ENCODE peak calls at places on chromosomes 5 and 9, in six cellular contexts. One of them, this sample, is unnamed.

GRCh38 chr5:178228609-178229008 is 4.0 kb downstream of the PHYKPL start:
- DNase-seq in lower leg skin: no peak
- DNase-seq in EH: no peak
- DNase-seq in progenitor cell of endocrine pancreas: no peak
- DNase-seq in DMS153: no peak
- DNase-seq in activated T-helper 9 cell treated with anti-CD3 and anti-CD28 coated beads, Interleukin-2, amount 50 U/mL, for 16 hours: no peak
- DNase-seq in this sample: no peak

GRCh38 chr9:110257971-110258370 is 1.7 kb upstream of the TXN start:
- DNase-seq in lower leg skin: no peak
- DNase-seq in EH: no peak
- DNase-seq in progenitor cell of endocrine pancreas: no peak
- DNase-seq in DMS153: no peak
- DNase-seq in activated T-helper 9 cell treated with anti-CD3 and anti-CD28 coated beads, Interleukin-2, amount 50 U/mL, for 16 hours: no peak
- DNase-seq in this sample: no peak

GRCh38 chr5:64972591-64972990 is 203.9 kb downstream of the CWC27 start:
- DNase-seq in lower leg skin: no peak
- DNase-seq in EH: peak; percentile 20
- DNase-seq in progenitor cell of endocrine pancreas: no peak
- DNase-seq in DMS153: no peak
- DNase-seq in activated T-helper 9 cell treated with anti-CD3 and anti-CD28 coated beads, Interleukin-2, amount 50 U/mL, for 16 hours: no peak
- DNase-seq in this sample: no peak

GRCh38 chr9:118570076-118570475 is 799.2 kb downstream of the BRINP1 start:
- DNase-seq in lower leg skin: no peak
- DNase-seq in EH: no peak
- DNase-seq in progenitor cell of endocrine pancreas: no peak
- DNase-seq in DMS153: no peak
- DNase-seq in activated T-helper 9 cell treated with anti-CD3 and anti-CD28 coated beads, Interleukin-2, amount 50 U/mL, for 16 hours: no peak
- DNase-seq in this sample: no peak

GRCh38 chr9:78612089-78612488 is 315.2 kb downstream of the PSAT1 start:
- DNase-seq in lower leg skin: no peak
- DNase-seq in EH: peak; percentile 88
- DNase-seq in progenitor cell of endocrine pancreas: no peak
- DNase-seq in DMS153: no peak
- DNase-seq in activated T-helper 9 cell treated with anti-CD3 and anti-CD28 coated beads, Interleukin-2, amount 50 U/mL, for 16 hours: no peak
- DNase-seq in this sample: no peak

GRCh38 chr9:93392974-93393373 is 58.5 kb upstream of the FAM120A start:
- DNase-seq in lower leg skin: no peak
- DNase-seq in EH: no peak
- DNase-seq in progenitor cell of endocrine pancreas: no peak
- DNase-seq in DMS153: no peak
- DNase-seq in activated T-helper 9 cell treated with anti-CD3 and anti-CD28 coated beads, Interleukin-2, amount 50 U/mL, for 16 hours: no peak
- DNase-seq in this sample: no peak

GRCh38 chr5:113340537-113340936 is 94.3 kb downstream of the TSSK1B start:
- DNase-seq in lower leg skin: no peak
- DNase-seq in EH: no peak
- DNase-seq in progenitor cell of endocrine pancreas: no peak
- DNase-seq in DMS153: no peak
- DNase-seq in activated T-helper 9 cell treated with anti-CD3 and anti-CD28 coated beads, Interleukin-2, amount 50 U/mL, for 16 hours: no peak
- DNase-seq in this sample: no peak

GRCh38 chr5:7827602-7828001 is 23.3 kb downstream of the CFAP90 start:
- DNase-seq in lower leg skin: no peak
- DNase-seq in EH: no peak
- DNase-seq in progenitor cell of endocrine pancreas: no peak
- DNase-seq in DMS153: no peak
- DNase-seq in activated T-helper 9 cell treated with anti-CD3 and anti-CD28 coated beads, Interleukin-2, amount 50 U/mL, for 16 hours: no peak
- DNase-seq in this sample: no peak

GRCh38 chr9:97853844-97854695 is 1.0 kb downstream of the FOXE1 start:
- DNase-seq in lower leg skin: no peak
- DNase-seq in EH: peak; percentile 59
- DNase-seq in progenitor cell of endocrine pancreas: no peak
- DNase-seq in DMS153: peak; percentile 56
- DNase-seq in activated T-helper 9 cell treated with anti-CD3 and anti-CD28 coated beads, Interleukin-2, amount 50 U/mL, for 16 hours: peak; percentile 28
- DNase-seq in this sample: no peak

GRCh38 chr5:180860273-180860886 is 696 bp downstream of the ZFP62 start:
- DNase-seq in lower leg skin: peak; percentile 25
- DNase-seq in EH: peak; percentile 20
- DNase-seq in progenitor cell of endocrine pancreas: peak; percentile 22
- DNase-seq in DMS153: no peak
- DNase-seq in activated T-helper 9 cell treated with anti-CD3 and anti-CD28 coated beads, Interleukin-2, amount 50 U/mL, for 16 hours: peak; percentile 12
- DNase-seq in this sample: no peak

GRCh38 chr5:32339198-32339597 is 26.5 kb upstream of the MTMR12 start:
- DNase-seq in lower leg skin: no peak
- DNase-seq in EH: no peak
- DNase-seq in progenitor cell of endocrine pancreas: no peak
- DNase-seq in DMS153: no peak
- DNase-seq in activated T-helper 9 cell treated with anti-CD3 and anti-CD28 coated beads, Interleukin-2, amount 50 U/mL, for 16 hours: no peak
- DNase-seq in this sample: no peak

GRCh38 chr9:6910032-6910431 is 152.3 kb downstream of the KDM4C start:
- DNase-seq in lower leg skin: no peak
- DNase-seq in EH: peak; percentile 42
- DNase-seq in progenitor cell of endocrine pancreas: no peak
- DNase-seq in DMS153: no peak
- DNase-seq in activated T-helper 9 cell treated with anti-CD3 and anti-CD28 coated beads, Interleukin-2, amount 50 U/mL, for 16 hours: no peak
- DNase-seq in this sample: no peak

GRCh38 chr9:93017621-93018020 is 40.9 kb upstream of the SUSD3 start:
- DNase-seq in lower leg skin: no peak
- DNase-seq in EH: no peak
- DNase-seq in progenitor cell of endocrine pancreas: no peak
- DNase-seq in DMS153: no peak
- DNase-seq in activated T-helper 9 cell treated with anti-CD3 and anti-CD28 coated beads, Interleukin-2, amount 50 U/mL, for 16 hours: no peak
- DNase-seq in this sample: no peak

GRCh38 chr9:4615251-4615650 is 46.8 kb upstream of the PLPP6 start:
- DNase-seq in lower leg skin: no peak
- DNase-seq in EH: peak; percentile 54
- DNase-seq in progenitor cell of endocrine pancreas: no peak
- DNase-seq in DMS153: no peak
- DNase-seq in activated T-helper 9 cell treated with anti-CD3 and anti-CD28 coated beads, Interleukin-2, amount 50 U/mL, for 16 hours: no peak
- DNase-seq in this sample: no peak

GRCh38 chr5:176639981-176640380 is 7.3 kb upstream of the TSPAN17 start:
- DNase-seq in lower leg skin: no peak
- DNase-seq in EH: peak; percentile 9
- DNase-seq in progenitor cell of endocrine pancreas: no peak
- DNase-seq in DMS153: no peak
- DNase-seq in activated T-helper 9 cell treated with anti-CD3 and anti-CD28 coated beads, Interleukin-2, amount 50 U/mL, for 16 hours: no peak
- DNase-seq in this sample: peak; percentile 89

GRCh38 chr9:9961934-9962333 is 650.9 kb downstream of the PTPRD start:
- DNase-seq in lower leg skin: no peak
- DNase-seq in EH: no peak
- DNase-seq in progenitor cell of endocrine pancreas: no peak
- DNase-seq in DMS153: no peak
- DNase-seq in activated T-helper 9 cell treated with anti-CD3 and anti-CD28 coated beads, Interleukin-2, amount 50 U/mL, for 16 hours: no peak
- DNase-seq in this sample: no peak

GRCh38 chr5:151896041-151896691 is 28.5 kb downstream of the GLRA1 start:
- DNase-seq in lower leg skin: no peak
- DNase-seq in EH: peak; percentile 89
- DNase-seq in progenitor cell of endocrine pancreas: no peak
- DNase-seq in DMS153: no peak
- DNase-seq in activated T-helper 9 cell treated with anti-CD3 and anti-CD28 coated beads, Interleukin-2, amount 50 U/mL, for 16 hours: no peak
- DNase-seq in this sample: no peak

GRCh38 chr5:1508679-1509290 is 15.0 kb downstream of the LPCAT1 start:
- DNase-seq in lower leg skin: no peak
- DNase-seq in EH: no peak
- DNase-seq in progenitor cell of endocrine pancreas: no peak
- DNase-seq in DMS153: no peak
- DNase-seq in activated T-helper 9 cell treated with anti-CD3 and anti-CD28 coated beads, Interleukin-2, amount 50 U/mL, for 16 hours: no peak
- DNase-seq in this sample: no peak

GRCh38 chr9:125681086-125681622 is 25.9 kb downstream of the MAPKAP1 start:
- DNase-seq in lower leg skin: no peak
- DNase-seq in EH: no peak
- DNase-seq in progenitor cell of endocrine pancreas: no peak
- DNase-seq in DMS153: no peak
- DNase-seq in activated T-helper 9 cell treated with anti-CD3 and anti-CD28 coated beads, Interleukin-2, amount 50 U/mL, for 16 hours: no peak
- DNase-seq in this sample: no peak

GRCh38 chr5:149392718-149393117 is 13.6 kb upstream of the IL17B start:
- DNase-seq in lower leg skin: no peak
- DNase-seq in EH: peak; percentile 47
- DNase-seq in progenitor cell of endocrine pancreas: no peak
- DNase-seq in DMS153: no peak
- DNase-seq in activated T-helper 9 cell treated with anti-CD3 and anti-CD28 coated beads, Interleukin-2, amount 50 U/mL, for 16 hours: no peak
- DNase-seq in this sample: no peak

GRCh38 chr5:136249678-136250266 is 56.8 kb upstream of the SMIM32 start:
- DNase-seq in lower leg skin: peak; percentile 17
- DNase-seq in EH: peak; percentile 71
- DNase-seq in progenitor cell of endocrine pancreas: peak; percentile 48
- DNase-seq in DMS153: peak; percentile 1
- DNase-seq in activated T-helper 9 cell treated with anti-CD3 and anti-CD28 coated beads, Interleukin-2, amount 50 U/mL, for 16 hours: no peak
- DNase-seq in this sample: no peak

GRCh38 chr9:121453232-121453892 is 46.3 kb downstream of the GGTA1 start:
- DNase-seq in lower leg skin: no peak
- DNase-seq in EH: peak; percentile 4
- DNase-seq in progenitor cell of endocrine pancreas: no peak
- DNase-seq in DMS153: no peak
- DNase-seq in activated T-helper 9 cell treated with anti-CD3 and anti-CD28 coated beads, Interleukin-2, amount 50 U/mL, for 16 hours: no peak
- DNase-seq in this sample: no peak

GRCh38 chr5:178788381-178789085 is 58.1 kb upstream of the ZNF354A start:
- DNase-seq in lower leg skin: no peak
- DNase-seq in EH: no peak
- DNase-seq in progenitor cell of endocrine pancreas: no peak
- DNase-seq in DMS153: no peak
- DNase-seq in activated T-helper 9 cell treated with anti-CD3 and anti-CD28 coated beads, Interleukin-2, amount 50 U/mL, for 16 hours: no peak
- DNase-seq in this sample: no peak

GRCh38 chr9:79000218-79001002 is 571.4 kb upstream of the TLE4 start:
- DNase-seq in lower leg skin: no peak
- DNase-seq in EH: no peak
- DNase-seq in progenitor cell of endocrine pancreas: no peak
- DNase-seq in DMS153: no peak
- DNase-seq in activated T-helper 9 cell treated with anti-CD3 and anti-CD28 coated beads, Interleukin-2, amount 50 U/mL, for 16 hours: no peak
- DNase-seq in this sample: no peak

GRCh38 chr9:128116104-128117083 is 11.1 kb downstream of the PTGES2 start:
- DNase-seq in lower leg skin: no peak
- DNase-seq in EH: no peak
- DNase-seq in progenitor cell of endocrine pancreas: no peak
- DNase-seq in DMS153: no peak
- DNase-seq in activated T-helper 9 cell treated with anti-CD3 and anti-CD28 coated beads, Interleukin-2, amount 50 U/mL, for 16 hours: no peak
- DNase-seq in this sample: peak; percentile 13

GRCh38 chr5:146513462-146513861 is 2.5 kb downstream of the GPR151 start:
- DNase-seq in lower leg skin: no peak
- DNase-seq in EH: no peak
- DNase-seq in progenitor cell of endocrine pancreas: no peak
- DNase-seq in DMS153: no peak
- DNase-seq in activated T-helper 9 cell treated with anti-CD3 and anti-CD28 coated beads, Interleukin-2, amount 50 U/mL, for 16 hours: no peak
- DNase-seq in this sample: no peak

GRCh38 chr5:67305401-67305800 is 108.8 kb upstream of the CD180 start:
- DNase-seq in lower leg skin: no peak
- DNase-seq in EH: no peak
- DNase-seq in progenitor cell of endocrine pancreas: no peak
- DNase-seq in DMS153: no peak
- DNase-seq in activated T-helper 9 cell treated with anti-CD3 and anti-CD28 coated beads, Interleukin-2, amount 50 U/mL, for 16 hours: no peak
- DNase-seq in this sample: no peak

GRCh38 chr5:96177303-96177869 is 215.7 kb upstream of the ELL2 start:
- DNase-seq in lower leg skin: peak; percentile 39
- DNase-seq in EH: peak; percentile 84
- DNase-seq in progenitor cell of endocrine pancreas: no peak
- DNase-seq in DMS153: no peak
- DNase-seq in activated T-helper 9 cell treated with anti-CD3 and anti-CD28 coated beads, Interleukin-2, amount 50 U/mL, for 16 hours: no peak
- DNase-seq in this sample: no peak

GRCh38 chr5:68225911-68226563 is 10.5 kb downstream of the PIK3R1 start:
- DNase-seq in lower leg skin: no peak
- DNase-seq in EH: no peak
- DNase-seq in progenitor cell of endocrine pancreas: no peak
- DNase-seq in DMS153: no peak
- DNase-seq in activated T-helper 9 cell treated with anti-CD3 and anti-CD28 coated beads, Interleukin-2, amount 50 U/mL, for 16 hours: no peak
- DNase-seq in this sample: no peak

GRCh38 chr5:128913551-128913950 is 51.7 kb upstream of the SLC27A6 start:
- DNase-seq in lower leg skin: no peak
- DNase-seq in EH: no peak
- DNase-seq in progenitor cell of endocrine pancreas: no peak
- DNase-seq in DMS153: no peak
- DNase-seq in activated T-helper 9 cell treated with anti-CD3 and anti-CD28 coated beads, Interleukin-2, amount 50 U/mL, for 16 hours: no peak
- DNase-seq in this sample: no peak

GRCh38 chr9:124574534-124574933 is 67.3 kb upstream of the NR5A1 start:
- DNase-seq in lower leg skin: no peak
- DNase-seq in EH: no peak
- DNase-seq in progenitor cell of endocrine pancreas: no peak
- DNase-seq in DMS153: no peak
- DNase-seq in activated T-helper 9 cell treated with anti-CD3 and anti-CD28 coated beads, Interleukin-2, amount 50 U/mL, for 16 hours: no peak
- DNase-seq in this sample: no peak

GRCh38 chr9:89740722-89741121 is 135.9 kb downstream of the GADD45G start:
- DNase-seq in lower leg skin: no peak
- DNase-seq in EH: no peak
- DNase-seq in progenitor cell of endocrine pancreas: no peak
- DNase-seq in DMS153: no peak
- DNase-seq in activated T-helper 9 cell treated with anti-CD3 and anti-CD28 coated beads, Interleukin-2, amount 50 U/mL, for 16 hours: no peak
- DNase-seq in this sample: no peak

GRCh38 chr9:135669616-135670285 is 6.6 kb downstream of the LCN9 start:
- DNase-seq in lower leg skin: no peak
- DNase-seq in EH: no peak
- DNase-seq in progenitor cell of endocrine pancreas: no peak
- DNase-seq in DMS153: no peak
- DNase-seq in activated T-helper 9 cell treated with anti-CD3 and anti-CD28 coated beads, Interleukin-2, amount 50 U/mL, for 16 hours: no peak
- DNase-seq in this sample: no peak

GRCh38 chr5:146081685-146082084 is 23.7 kb downstream of the PLAC8L1 start:
- DNase-seq in lower leg skin: no peak
- DNase-seq in EH: no peak
- DNase-seq in progenitor cell of endocrine pancreas: no peak
- DNase-seq in DMS153: no peak
- DNase-seq in activated T-helper 9 cell treated with anti-CD3 and anti-CD28 coated beads, Interleukin-2, amount 50 U/mL, for 16 hours: no peak
- DNase-seq in this sample: no peak